ENCODE peak calls at places on chromosomes 5 and 9, in seven cellular contexts. R is IMR-90, I is mesendoderm, L is H9, D is mesenchymal stem cell, O is neuronal stem cell, C is H1. G is an unnamed sample.
A peak's percentile ranks its signal among the peaks of the same experiment; 100 is the strongest.

GRCh38 chr9:34343605-34344004 is 14.2 kb downstream of the NUDT2 start:
- DNase-seq in R (no peak), I (no peak), L (no peak), D (no peak), O (no peak), C (no peak), G (no peak)

GRCh38 chr9:123561055-123561454 is 205.1 kb downstream of the CRB2 start:
- DNase-seq in R (no peak), I (peak; percentile 16), L (peak; percentile 67), D (no peak), O (no peak), C (peak; percentile 36), G (no peak)

GRCh38 chr9:98856982-98857381 is 49.5 kb downstream of the GALNT12 start:
- DNase-seq in R (no peak), I (no peak), L (no peak), D (no peak), O (no peak), C (no peak), G (no peak)

GRCh38 chr5:147822686-147823491 is 8.6 kb downstream of the SPINK1 start:
- DNase-seq in R (peak; percentile 61), I (peak; percentile 71), L (peak; percentile 43), D (peak; percentile 66), O (peak; percentile 41), C (peak; percentile 31), G (peak; percentile 77)

GRCh38 chr5:181160144-181160754 is 12.9 kb downstream of the OR2V2 start:
- DNase-seq in R (peak; percentile 59), I (peak; percentile 92), L (peak; percentile 75), D (peak; percentile 57), O (peak; percentile 61), C (no peak), G (peak; percentile 73)

GRCh38 chr9:120612218-120612617 is 32.3 kb upstream of the CDK5RAP2 start:
- DNase-seq in R (peak; percentile 4), I (peak; percentile 52), L (no peak), D (no peak), O (no peak), C (no peak), G (peak; percentile 28)

GRCh38 chr5:67233075-67233474 is 36.5 kb upstream of the CD180 start:
- DNase-seq in R (peak; percentile 42), I (no peak), L (peak; percentile 52), D (peak; percentile 23), O (no peak), C (no peak), G (no peak)

GRCh38 chr9:1604942-1605560 is 410.1 kb upstream of the SMARCA2 start:
- DNase-seq in R (no peak), I (peak; percentile 60), L (no peak), D (no peak), O (peak; percentile 24), C (no peak), G (no peak)

GRCh38 chr9:99055384-99055783 is 49.5 kb upstream of the TGFBR1 start:
- DNase-seq in R (no peak), I (no peak), L (no peak), D (no peak), O (no peak), C (no peak), G (no peak)

GRCh38 chr5:88380332-88380731 is 111.7 kb upstream of the TMEM161B start:
- DNase-seq in R (no peak), I (no peak), L (no peak), D (no peak), O (no peak), C (no peak), G (no peak)

GRCh38 chr5:1799602-1800469 is at the start of gene MRPL36:
- DNase-seq in R (peak; percentile 85), I (peak; percentile 95), L (peak; percentile 96), D (peak; percentile 91), O (peak; percentile 89), C (peak; percentile 49), G (peak; percentile 92)

GRCh38 chr9:88266416-88266815 is 121.8 kb upstream of the SPIN1 start:
- DNase-seq in R (peak; percentile 49), I (no peak), L (no peak), D (no peak), O (no peak), C (no peak), G (no peak)

GRCh38 chr5:100479079-100479688 is 56.0 kb upstream of the FAM174A start:
- DNase-seq in R (peak; percentile 7), I (peak; percentile 63), L (peak; percentile 26), D (peak; percentile 13), O (peak; percentile 11), C (no peak), G (peak; percentile 1)

GRCh38 chr9:69090943-69091342 is 55.4 kb downstream of the FXN start:
- DNase-seq in R (no peak), I (no peak), L (no peak), D (no peak), O (no peak), C (no peak), G (no peak)

GRCh38 chr5:14063117-14063516 is 80.0 kb upstream of the TRIO start:
- DNase-seq in R (peak; percentile 43), I (no peak), L (no peak), D (no peak), O (no peak), C (no peak), G (no peak)

GRCh38 chr9:84642618-84643017 is 26.9 kb upstream of the NTRK2 start:
- DNase-seq in R (no peak), I (no peak), L (no peak), D (no peak), O (no peak), C (no peak), G (no peak)

GRCh38 chr9:129108805-129109370 is 1.7 kb downstream of the CRAT start:
- DNase-seq in R (no peak), I (no peak), L (no peak), D (no peak), O (no peak), C (no peak), G (no peak)

GRCh38 chr5:103454774-103455173 is 107.8 kb downstream of the NUDT12 start:
- DNase-seq in R (peak; percentile 33), I (no peak), L (no peak), D (no peak), O (no peak), C (no peak), G (no peak)

GRCh38 chr5:89421035-89421434 is 538.1 kb upstream of the MEF2C start:
- DNase-seq in R (no peak), I (peak; percentile 14), L (no peak), D (peak; percentile 48), O (no peak), C (no peak), G (no peak)

DNA sequence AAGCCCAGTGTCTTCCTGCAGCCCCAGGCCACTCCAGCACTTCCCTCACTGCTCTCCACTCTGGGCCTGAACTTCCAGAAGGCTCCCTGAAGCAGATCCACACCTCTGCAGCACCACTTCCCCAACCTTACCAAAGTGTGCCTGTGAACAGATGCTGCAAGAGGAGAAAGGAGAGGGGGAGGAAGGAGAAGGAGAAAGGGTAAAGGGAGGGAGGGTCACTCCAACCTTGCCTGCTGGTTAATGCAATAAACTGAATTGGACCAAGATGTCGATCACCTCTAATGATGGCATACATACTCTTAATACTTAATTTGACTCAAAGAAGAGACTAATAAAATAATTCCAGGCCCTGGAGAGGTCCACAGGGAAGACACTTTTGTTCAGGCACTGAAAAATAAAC is 77.2 kb upstream of the RAI14 start:
- DNase-seq in R (no peak), I (no peak), L (no peak), D (no peak), O (no peak), C (no peak), G (no peak)
- H3K23ac ChIP-seq in R (no peak overlapping the region), I (no peak overlapping the region), L (no peak overlapping the region), D (no peak overlapping the region), O (no peak overlapping the region), C (no peak overlapping the region), G (no peak overlapping the region)

GRCh38 chr5:176525677-176526076 is 11.5 kb downstream of the RNF44 start:
- DNase-seq in R (no peak), I (no peak), L (no peak), D (no peak), O (no peak), C (no peak), G (no peak)

GRCh38 chr5:176524138-176524537 is 13.1 kb downstream of the RNF44 start:
- DNase-seq in R (no peak), I (no peak), L (no peak), D (no peak), O (no peak), C (no peak), G (no peak)

GRCh38 chr5:176527246-176528222 is 9.7 kb downstream of the RNF44 start:
- DNase-seq in R (no peak), I (no peak), L (no peak), D (no peak), O (no peak), C (no peak), G (no peak)

GRCh38 chr5:176526462-176526861 is 10.7 kb downstream of the RNF44 start:
- DNase-seq in R (no peak), I (no peak), L (no peak), D (no peak), O (no peak), C (no peak), G (no peak)

DNA sequence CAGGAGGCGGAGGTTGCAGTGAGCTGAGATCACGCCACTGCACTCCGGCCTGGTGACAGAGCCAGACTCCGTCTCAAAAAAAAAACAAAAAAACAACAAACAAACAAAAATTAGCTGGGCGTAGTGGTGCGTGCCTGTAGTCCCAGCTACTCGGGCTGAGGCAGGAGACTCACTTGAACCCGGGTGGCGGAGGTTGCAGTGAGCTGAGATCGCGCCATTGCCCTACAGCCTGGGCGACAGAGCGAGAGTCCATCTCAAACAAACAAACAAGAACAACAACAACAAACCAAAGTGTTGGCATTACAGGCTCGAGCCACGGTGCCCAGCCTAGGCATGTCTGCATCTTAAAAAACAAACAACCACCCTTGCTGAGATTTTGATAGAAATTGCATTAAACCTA is 12.2 kb downstream of the RNF44 start:
- DNase-seq in R (no peak), I (no peak), L (no peak), D (no peak), O (no peak), C (no peak), G (no peak)
- H3K23ac ChIP-seq in R (no peak overlapping the region), I (no peak overlapping the region), L (no peak overlapping the region), D (no peak overlapping the region), O (no peak overlapping the region), C (no peak overlapping the region), G (no peak overlapping the region)

DNA sequence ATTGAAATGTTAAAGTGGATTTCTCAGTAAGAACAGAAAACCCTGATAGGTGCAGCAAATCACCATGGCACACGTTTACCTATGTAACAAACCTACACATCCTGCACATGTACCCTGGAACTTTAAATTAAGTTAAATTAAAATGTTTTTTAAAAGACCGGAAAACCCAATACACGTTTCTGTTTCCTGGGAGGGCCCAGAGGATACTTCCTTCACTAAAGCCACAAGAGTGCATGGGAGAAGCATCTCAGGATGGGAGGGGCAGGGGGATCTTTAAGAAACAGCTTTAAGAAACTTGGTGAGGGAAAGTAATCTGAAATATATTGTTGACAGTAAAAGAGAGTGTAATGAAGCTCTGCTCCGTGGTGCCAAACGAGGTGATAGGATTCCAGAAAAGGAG is 164.7 kb upstream of the PTGER4 start:
- DNase-seq in R (no peak), I (no peak), L (no peak), D (no peak), O (no peak), C (no peak), G (no peak)
- H3K23ac ChIP-seq in R (no peak overlapping the region), I (no peak overlapping the region), L (no peak overlapping the region), D (no peak overlapping the region), O (no peak overlapping the region), C (no peak overlapping the region), G (no peak overlapping the region)

DNA sequence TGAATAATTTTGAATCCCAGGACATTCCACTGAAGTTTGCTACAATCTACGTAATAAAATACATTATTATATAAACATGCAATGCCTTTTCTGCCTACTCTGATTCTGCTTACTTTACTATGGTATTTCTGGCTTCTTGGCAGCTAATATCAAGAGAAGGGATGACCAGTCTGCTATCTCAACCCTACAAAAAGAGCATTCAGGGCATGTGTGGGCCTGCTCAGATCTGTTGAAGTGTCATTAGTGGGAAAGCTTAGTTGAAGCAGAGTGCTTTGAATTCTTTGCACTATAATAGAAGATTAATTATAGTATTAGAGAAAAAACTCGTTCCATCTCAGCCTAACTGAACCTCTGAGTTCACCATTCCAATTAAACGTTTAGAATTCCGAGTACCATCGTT is 339.5 kb upstream of the ISL1 start:
- DNase-seq in R (no peak), I (no peak), L (no peak), D (no peak), O (no peak), C (no peak), G (no peak)
- H3K23ac ChIP-seq in R (no peak overlapping the region), I (no peak overlapping the region), L (no peak overlapping the region), D (no peak overlapping the region), O (no peak overlapping the region), C (no peak overlapping the region), G (no peak overlapping the region)